ENCODE peak calls at places on chromosome 2, in ten cellular contexts. One of them, this sample, is unnamed.

GRCh38 chr2:37459095-37459981 is 114.9 kb downstream of the QPCT start:
- DNase-seq in stimulated activated CD4-positive, alpha-beta T cell treated with anti-CD3 and anti-CD28 coated beads, Interleukin-15, amount 100 ng/mL, for 24 hours: no peak
- DNase-seq in NCI-H526: no peak
- DNase-seq in NCI-H82: no peak
- DNase-seq in activated CD8-positive, alpha-beta memory T cell treated with anti-CD3 and anti-CD28 coated beads, Interleukin-2, amount 50 U/mL, for 4 hours: no peak
- DNase-seq in occipital lobe: no peak
- DNase-seq in anterior cingulate cortex: no peak
- DNase-seq in Panc1: peak
- DNase-seq in K562: no peak
- DNase-seq in pulmonary artery endothelial cell: no peak
- DNase-seq in this sample: no peak

GRCh38 chr2:6526093-6526824 is 339.4 kb downstream of the CMPK2 start:
- DNase-seq in occipital lobe: no peak
- DNase-seq in stimulated activated CD4-positive, alpha-beta T cell treated with anti-CD3 and anti-CD28 coated beads, Interleukin-15, amount 100 ng/mL, for 24 hours: no peak
- DNase-seq in K562: no peak
- DNase-seq in anterior cingulate cortex: no peak
- DNase-seq in NCI-H526: peak
- DNase-seq in NCI-H82: peak
- DNase-seq in activated CD8-positive, alpha-beta memory T cell treated with anti-CD3 and anti-CD28 coated beads, Interleukin-2, amount 50 U/mL, for 4 hours: no peak
- DNase-seq in Panc1: no peak
- DNase-seq in pulmonary artery endothelial cell: no peak
- DNase-seq in this sample: no peak

GRCh38 chr2:126383800-126384199 is 272.2 kb upstream of the GYPC start:
- DNase-seq in NCI-H82: no peak
- DNase-seq in pulmonary artery endothelial cell: no peak
- DNase-seq in activated CD8-positive, alpha-beta memory T cell treated with anti-CD3 and anti-CD28 coated beads, Interleukin-2, amount 50 U/mL, for 4 hours: no peak
- DNase-seq in Panc1: no peak
- DNase-seq in occipital lobe: no peak
- DNase-seq in K562: no peak
- DNase-seq in stimulated activated CD4-positive, alpha-beta T cell treated with anti-CD3 and anti-CD28 coated beads, Interleukin-15, amount 100 ng/mL, for 24 hours: no peak
- DNase-seq in NCI-H526: no peak
- DNase-seq in anterior cingulate cortex: no peak
- DNase-seq in this sample: no peak

GRCh38 chr2:196263181-196263747 is 91.9 kb upstream of the STK17B start:
- DNase-seq in NCI-H526: no peak
- DNase-seq in pulmonary artery endothelial cell: no peak
- DNase-seq in K562: no peak
- DNase-seq in occipital lobe: no peak
- DNase-seq in NCI-H82: no peak
- DNase-seq in anterior cingulate cortex: no peak
- DNase-seq in stimulated activated CD4-positive, alpha-beta T cell treated with anti-CD3 and anti-CD28 coated beads, Interleukin-15, amount 100 ng/mL, for 24 hours: peak
- DNase-seq in activated CD8-positive, alpha-beta memory T cell treated with anti-CD3 and anti-CD28 coated beads, Interleukin-2, amount 50 U/mL, for 4 hours: peak
- DNase-seq in Panc1: no peak
- DNase-seq in this sample: peak

GRCh38 chr2:190637331-190637734 is 11.6 kb upstream of the NAB1 start:
- DNase-seq in Panc1: no peak
- DNase-seq in K562: no peak
- DNase-seq in NCI-H526: peak
- DNase-seq in NCI-H82: no peak
- DNase-seq in occipital lobe: no peak
- DNase-seq in anterior cingulate cortex: no peak
- DNase-seq in pulmonary artery endothelial cell: no peak
- DNase-seq in activated CD8-positive, alpha-beta memory T cell treated with anti-CD3 and anti-CD28 coated beads, Interleukin-2, amount 50 U/mL, for 4 hours: no peak
- DNase-seq in stimulated activated CD4-positive, alpha-beta T cell treated with anti-CD3 and anti-CD28 coated beads, Interleukin-15, amount 100 ng/mL, for 24 hours: no peak
- DNase-seq in this sample: no peak

GRCh38 chr2:19649785-19650380 is 251.9 kb downstream of the TTC32 start:
- DNase-seq in stimulated activated CD4-positive, alpha-beta T cell treated with anti-CD3 and anti-CD28 coated beads, Interleukin-15, amount 100 ng/mL, for 24 hours: no peak
- DNase-seq in Panc1: no peak
- DNase-seq in anterior cingulate cortex: no peak
- DNase-seq in occipital lobe: no peak
- DNase-seq in pulmonary artery endothelial cell: peak
- DNase-seq in NCI-H526: no peak
- DNase-seq in NCI-H82: no peak
- DNase-seq in activated CD8-positive, alpha-beta memory T cell treated with anti-CD3 and anti-CD28 coated beads, Interleukin-2, amount 50 U/mL, for 4 hours: no peak
- DNase-seq in K562: no peak
- DNase-seq in this sample: no peak

GRCh38 chr2:43086451-43087221 is 139.8 kb downstream of the ZFP36L2 start:
- DNase-seq in occipital lobe: no peak
- DNase-seq in anterior cingulate cortex: no peak
- DNase-seq in activated CD8-positive, alpha-beta memory T cell treated with anti-CD3 and anti-CD28 coated beads, Interleukin-2, amount 50 U/mL, for 4 hours: no peak
- DNase-seq in pulmonary artery endothelial cell: peak
- DNase-seq in NCI-H82: no peak
- DNase-seq in stimulated activated CD4-positive, alpha-beta T cell treated with anti-CD3 and anti-CD28 coated beads, Interleukin-15, amount 100 ng/mL, for 24 hours: no peak
- DNase-seq in NCI-H526: no peak
- DNase-seq in K562: no peak
- DNase-seq in Panc1: peak
- DNase-seq in this sample: peak

GRCh38 chr2:100801402-100801801 is 18.5 kb upstream of the NPAS2 start:
- DNase-seq in NCI-H82: no peak
- DNase-seq in pulmonary artery endothelial cell: no peak
- DNase-seq in Panc1: no peak
- DNase-seq in activated CD8-positive, alpha-beta memory T cell treated with anti-CD3 and anti-CD28 coated beads, Interleukin-2, amount 50 U/mL, for 4 hours: no peak
- DNase-seq in anterior cingulate cortex: no peak
- DNase-seq in stimulated activated CD4-positive, alpha-beta T cell treated with anti-CD3 and anti-CD28 coated beads, Interleukin-15, amount 100 ng/mL, for 24 hours: no peak
- DNase-seq in occipital lobe: no peak
- DNase-seq in K562: no peak
- DNase-seq in NCI-H526: no peak
- DNase-seq in this sample: no peak

GRCh38 chr2:241678784-241679540 is 7.7 kb downstream of the DTYMK start:
- DNase-seq in NCI-H526: no peak
- DNase-seq in K562: no peak
- DNase-seq in pulmonary artery endothelial cell: no peak
- DNase-seq in activated CD8-positive, alpha-beta memory T cell treated with anti-CD3 and anti-CD28 coated beads, Interleukin-2, amount 50 U/mL, for 4 hours: no peak
- DNase-seq in anterior cingulate cortex: no peak
- DNase-seq in stimulated activated CD4-positive, alpha-beta T cell treated with anti-CD3 and anti-CD28 coated beads, Interleukin-15, amount 100 ng/mL, for 24 hours: no peak
- DNase-seq in occipital lobe: no peak
- DNase-seq in NCI-H82: no peak
- DNase-seq in Panc1: no peak
- DNase-seq in this sample: no peak

GRCh38 chr2:215532844-215533243 is 97.0 kb upstream of the FN1 start:
- DNase-seq in Panc1: no peak
- DNase-seq in pulmonary artery endothelial cell: no peak
- DNase-seq in stimulated activated CD4-positive, alpha-beta T cell treated with anti-CD3 and anti-CD28 coated beads, Interleukin-15, amount 100 ng/mL, for 24 hours: no peak
- DNase-seq in NCI-H82: no peak
- DNase-seq in NCI-H526: no peak
- DNase-seq in occipital lobe: no peak
- DNase-seq in anterior cingulate cortex: no peak
- DNase-seq in K562: no peak
- DNase-seq in activated CD8-positive, alpha-beta memory T cell treated with anti-CD3 and anti-CD28 coated beads, Interleukin-2, amount 50 U/mL, for 4 hours: no peak
- DNase-seq in this sample: no peak

GRCh38 chr2:151973901-151974199 is 125.0 kb downstream of the CACNB4 start:
- DNase-seq in anterior cingulate cortex: peak
- DNase-seq in K562: no peak
- DNase-seq in occipital lobe: peak
- DNase-seq in stimulated activated CD4-positive, alpha-beta T cell treated with anti-CD3 and anti-CD28 coated beads, Interleukin-15, amount 100 ng/mL, for 24 hours: peak
- DNase-seq in Panc1: no peak
- DNase-seq in NCI-H82: peak
- DNase-seq in activated CD8-positive, alpha-beta memory T cell treated with anti-CD3 and anti-CD28 coated beads, Interleukin-2, amount 50 U/mL, for 4 hours: no peak
- DNase-seq in pulmonary artery endothelial cell: no peak
- DNase-seq in NCI-H526: peak
- DNase-seq in this sample: no peak

GRCh38 chr2:216568563-216568962 is 64.7 kb upstream of the IGFBP2 start:
- DNase-seq in anterior cingulate cortex: no peak
- DNase-seq in NCI-H526: no peak
- DNase-seq in occipital lobe: no peak
- DNase-seq in K562: no peak
- DNase-seq in pulmonary artery endothelial cell: no peak
- DNase-seq in activated CD8-positive, alpha-beta memory T cell treated with anti-CD3 and anti-CD28 coated beads, Interleukin-2, amount 50 U/mL, for 4 hours: no peak
- DNase-seq in Panc1: no peak
- DNase-seq in NCI-H82: no peak
- DNase-seq in stimulated activated CD4-positive, alpha-beta T cell treated with anti-CD3 and anti-CD28 coated beads, Interleukin-15, amount 100 ng/mL, for 24 hours: no peak
- DNase-seq in this sample: no peak

GRCh38 chr2:10675126-10675525 is 14.6 kb downstream of the NOL10 start:
- DNase-seq in occipital lobe: no peak
- DNase-seq in K562: no peak
- DNase-seq in NCI-H82: no peak
- DNase-seq in Panc1: no peak
- DNase-seq in NCI-H526: no peak
- DNase-seq in activated CD8-positive, alpha-beta memory T cell treated with anti-CD3 and anti-CD28 coated beads, Interleukin-2, amount 50 U/mL, for 4 hours: no peak
- DNase-seq in anterior cingulate cortex: no peak
- DNase-seq in pulmonary artery endothelial cell: no peak
- DNase-seq in stimulated activated CD4-positive, alpha-beta T cell treated with anti-CD3 and anti-CD28 coated beads, Interleukin-15, amount 100 ng/mL, for 24 hours: no peak
- DNase-seq in this sample: no peak